ENCODE peak calls at places on chromosomes 3 and 15, in six cellular contexts. U is K562, T is GM12892, A is HepG2, I is H1, P is GM12878. H is an unnamed sample.

GRCh38 chr3:171169866-171170265 is 143.3 kb upstream of the SLC2A2 start:
- DNase-seq in U (no peak), T (no peak), A (no peak), I (no peak), P (no peak), H (no peak)

GRCh38 chr15:75225951-75226732 is 24.5 kb downstream of the C15orf39 start:
- DNase-seq in U (no peak), T (no peak), A (no peak), I (no peak), P (no peak), H (no peak)

GRCh38 chr15:63473999-63474809 is 30.2 kb upstream of the USP3 start:
- DNase-seq in U (no peak), T (no peak), A (peak), I (no peak), P (peak), H (no peak)

GRCh38 chr3:67198374-67198773 is 200.3 kb downstream of the KBTBD8 start:
- DNase-seq in U (no peak), T (no peak), A (no peak), I (no peak), P (no peak), H (no peak)

GRCh38 chr15:44541282-44541958 is 4.5 kb downstream of the EIF3J start:
- DNase-seq in U (no peak), T (no peak), A (peak), I (no peak), P (no peak), H (no peak)

GRCh38 chr3:66336358-66336766 is 115.6 kb downstream of the SLC25A26 start:
- DNase-seq in U (no peak), T (no peak), A (no peak), I (no peak), P (no peak), H (no peak)

GRCh38 chr3:150627557-150627956 is 24.4 kb downstream of the SELENOT start:
- DNase-seq in U (no peak), T (no peak), A (no peak), I (no peak), P (no peak), H (no peak)

GRCh38 chr3:42906085-42906904 is at the start of gene ZNF662:
- DNase-seq in U (no peak), T (no peak), A (no peak), I (no peak), P (no peak), H (no peak)

GRCh38 chr3:70716832-70717231 is 404.4 kb upstream of the MDFIC2 start:
- DNase-seq in U (no peak), T (no peak), A (no peak), I (no peak), P (no peak), H (no peak)

GRCh38 chr3:53794597-53794996 is 51.6 kb downstream of the CHDH start:
- DNase-seq in U (no peak), T (no peak), A (no peak), I (no peak), P (no peak), H (no peak)

GRCh38 chr3:45179163-45179562 is 33.0 kb upstream of the CDCP1 start:
- DNase-seq in U (no peak), T (no peak), A (no peak), I (no peak), P (no peak), H (no peak)

GRCh38 chr3:149620291-149621020 is 37.4 kb downstream of the WWTR1 start:
- DNase-seq in U (no peak), T (no peak), A (no peak), I (no peak), P (no peak), H (no peak)

GRCh38 chr15:60047701-60048100 is 43.6 kb downstream of the FOXB1 start:
- DNase-seq in U (no peak), T (no peak), A (no peak), I (no peak), P (no peak), H (no peak)

DNA sequence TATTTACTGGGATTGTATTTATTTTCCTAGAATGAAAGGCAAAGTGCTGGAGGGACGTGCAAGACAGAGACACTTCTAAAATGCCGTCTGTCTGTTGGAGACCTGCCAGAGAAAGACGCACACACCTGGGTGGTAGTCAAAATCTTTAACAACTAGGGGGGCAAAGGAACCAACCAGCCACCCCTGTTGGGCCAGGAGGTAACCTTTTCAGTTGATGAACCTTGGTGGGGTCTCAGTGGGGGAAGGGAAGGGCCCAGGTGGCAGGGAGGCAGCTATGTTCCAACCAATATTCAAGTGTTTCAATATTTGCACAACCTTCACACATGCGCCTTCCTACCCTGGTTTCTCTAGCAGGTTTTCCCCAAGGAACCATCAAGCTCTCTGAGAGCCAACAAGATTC is 99.0 kb downstream of the MEGF11 start:
- DNase-seq in U (no peak), T (no peak), A (no peak), I (no peak), P (no peak), H (no peak)
- TF ChIP-seq TAF1 in U (no peak), T (no peak), A (no peak), I (no peak), P (no peak), H (no peak)

DNA sequence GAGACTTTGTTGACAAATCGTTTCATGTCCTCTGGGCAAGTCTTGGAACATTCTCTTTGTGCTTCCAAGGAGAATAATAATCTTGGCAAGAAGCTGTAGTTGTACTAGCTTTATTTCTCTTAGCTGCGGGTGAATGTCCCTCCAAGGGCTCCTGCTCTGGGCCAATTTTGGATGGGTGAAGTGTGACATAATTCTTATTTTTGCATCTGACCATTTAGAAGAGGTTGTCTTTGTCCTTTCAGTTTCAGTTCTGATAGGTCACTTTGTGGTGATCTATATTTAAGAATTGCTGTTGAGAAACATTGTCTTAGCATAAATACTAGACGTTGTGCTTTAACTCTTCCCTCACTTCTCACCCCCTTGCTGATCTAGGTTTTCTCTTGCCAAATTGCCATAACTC is 164.8 kb upstream of the RORA start:
- DNase-seq in U (no peak), T (no peak), A (no peak), I (no peak), P (no peak), H (no peak)
- TF ChIP-seq POLR2AphosphoS5 in U (no peak), T (no peak), A (no peak), I (no peak), P (no peak), H (no peak)

DNA sequence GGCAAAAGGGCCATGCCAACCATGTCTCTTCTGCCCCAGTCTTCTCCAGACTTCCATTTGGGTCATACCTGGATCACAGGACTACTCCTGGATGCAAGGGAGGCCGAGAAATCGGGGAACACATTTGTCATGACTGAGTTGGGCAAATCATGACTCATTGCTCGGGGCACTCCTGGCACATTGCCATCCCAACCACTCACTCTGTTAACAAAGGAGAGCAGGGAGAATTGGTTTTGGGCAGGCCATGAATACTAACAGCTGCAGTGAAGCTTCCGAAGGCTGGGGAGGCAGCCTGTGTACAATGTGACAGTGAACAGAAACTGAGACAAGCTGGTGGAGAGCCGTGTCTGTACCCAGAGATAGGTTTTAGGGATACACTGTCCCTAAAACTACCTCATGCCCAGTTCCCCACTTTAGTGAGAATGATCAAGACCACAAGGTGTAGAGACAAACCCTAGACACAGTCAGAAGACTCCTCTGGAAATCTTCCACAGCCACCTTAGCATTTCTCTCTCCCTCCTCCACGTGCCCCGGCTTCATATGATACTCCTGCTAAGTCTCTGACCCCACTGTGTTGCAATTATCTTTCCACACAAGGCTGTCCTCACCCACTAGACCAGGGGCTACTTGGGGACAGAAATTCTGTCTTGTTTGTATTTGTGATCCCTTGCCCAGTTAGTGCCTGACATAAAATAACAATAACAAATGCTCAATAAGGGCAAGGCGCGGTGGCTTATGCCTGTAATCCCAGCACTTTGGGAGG is 10.5 kb upstream of the BUB1B start:
- DNase-seq in U (no peak), T (no peak), A (peak), I (no peak), P (no peak), H (no peak)
- TF ChIP-seq POLR2A in U (no peak), T (no peak), A (no peak), I (no peak), P (no peak), H (no peak)

GRCh38 chr3:119469378-119470189 is 821 bp downstream of the POGLUT1 start:
- DNase-seq in U (no peak), T (no peak), A (no peak), I (no peak), P (peak), H (no peak)

DNA sequence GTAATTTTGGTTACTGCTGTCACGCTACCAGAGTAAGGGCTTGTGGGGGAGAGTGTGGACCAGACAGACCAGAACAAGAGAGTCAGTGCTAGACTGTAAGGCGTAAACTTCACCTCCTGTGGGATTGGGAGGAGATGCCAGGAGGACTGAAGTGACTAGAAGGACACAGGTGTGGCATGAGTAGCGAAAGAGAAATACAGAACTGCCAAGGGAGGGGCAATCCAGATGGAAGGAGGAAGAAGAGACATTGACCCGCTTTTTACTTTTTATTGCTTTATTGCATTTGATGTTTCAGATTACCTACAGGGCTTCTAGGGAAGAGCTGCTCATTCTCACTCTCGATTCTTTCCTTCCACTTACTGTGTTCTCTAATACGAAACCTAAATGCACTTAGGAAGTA is 2.1 kb downstream of the POGLUT1 start:
- DNase-seq in U (no peak), T (no peak), A (no peak), I (no peak), P (no peak), H (no peak)
- TF ChIP-seq TAF1 in U (no peak), T (no peak), A (no peak), I (no peak), P (no peak), H (no peak)

DNA sequence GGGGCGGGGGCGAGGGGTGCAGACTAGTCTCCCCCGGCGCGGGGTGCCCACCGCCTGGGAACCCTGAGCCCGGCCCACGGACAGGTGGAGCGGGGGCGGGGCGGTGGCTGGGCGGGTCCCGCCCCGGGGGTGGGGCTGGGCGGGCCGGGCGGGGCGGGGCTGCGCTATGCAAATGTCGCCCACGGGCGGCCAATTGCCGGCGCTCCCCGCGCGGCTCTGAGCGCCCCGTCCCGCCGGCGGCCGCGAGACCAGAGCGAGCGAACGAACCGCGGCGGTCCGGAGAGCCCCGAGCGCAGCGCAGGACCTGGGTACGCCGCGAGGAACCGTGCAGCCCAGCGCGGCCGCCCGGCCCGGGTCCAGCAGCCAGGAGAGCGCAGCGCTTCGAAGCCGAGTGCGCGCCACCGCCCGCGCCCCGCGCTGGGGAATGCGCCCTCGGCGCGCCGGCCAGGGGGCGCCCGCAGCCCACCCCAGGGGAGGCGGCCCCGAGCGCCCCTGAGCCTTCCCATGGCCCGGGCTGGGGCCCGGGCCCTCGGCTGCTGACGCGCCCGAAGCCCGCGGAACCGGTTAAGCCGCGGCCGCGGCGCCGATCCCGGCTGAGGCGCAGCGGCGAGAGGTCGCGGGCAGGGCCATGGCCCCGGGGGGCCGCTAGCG is at the start of gene SEMA3F:
- DNase-seq in U (peak), T (peak), A (peak), I (no peak), P (no peak), H (peak)
- TF ChIP-seq POLR2AphosphoS5 in U (no peak), T (no peak), A (no peak), I (no peak), P (no peak), H (no peak)

GRCh38 chr3:16512435-16513140 is 911 bp downstream of the RFTN1 start:
- DNase-seq in U (no peak), T (peak), A (no peak), I (no peak), P (no peak), H (no peak)
- TF ChIP-seq POLR2A in U (no peak), T (peak), A (no peak), I (no peak), P (peak), H (peak)

H was measured in GM12891.